ENCODE peak calls at places on chromosome 4, in ten cellular contexts. Q is AG04450, Z is stomach, M is heart left ventricle, L is dorsolateral prefrontal cortex, B is thoracic aorta, N is cardiac muscle cell, S is MM.1S, G is IMR-90, C is Peyer's patch. H is an unnamed sample.

GRCh38 chr4:156751486-156751885 is 220.1 kb downstream of the PDGFC start:
- DNase-seq in Z (no peak), S (peak; percentile 27), L (no peak), C (no peak), N (no peak), Q (no peak), M (no peak), B (no peak), G (peak; percentile 42), H (no peak)

GRCh38 chr4:106775636-106776035 is 260.5 kb downstream of the DKK2 start:
- DNase-seq in L (no peak), C (no peak), G (no peak), M (no peak), Q (no peak), B (no peak), S (peak; percentile 20), Z (no peak), N (no peak), H (no peak)

GRCh38 chr4:146029939-146030710 is 91.5 kb upstream of the ZNF827 start:
- DNase-seq in S (no peak), B (no peak), L (no peak), N (no peak), G (no peak), M (no peak), Z (peak; percentile 35), Q (no peak), C (peak; percentile 77), H (no peak)

GRCh38 chr4:123116412-123116811 is 194.0 kb upstream of the NUDT6 start:
- DNase-seq in L (no peak), B (no peak), G (peak; percentile 47), N (no peak), Q (no peak), S (no peak), M (no peak), C (no peak), Z (no peak), H (no peak)

GRCh38 chr4:140935259-140935658 is 179.1 kb upstream of the TBC1D9 start:
- DNase-seq in C (no peak), S (no peak), B (peak; percentile 41), G (no peak), Z (no peak), L (no peak), N (peak; percentile 49), Q (no peak), M (peak; percentile 48), H (no peak)

GRCh38 chr4:5924466-5925125 is 31.7 kb upstream of the CRMP1 start:
- DNase-seq in M (no peak), L (no peak), S (no peak), N (no peak), Q (no peak), G (no peak), Z (no peak), C (no peak), B (no peak), H (no peak)

GRCh38 chr4:145887241-145887964 is 51.2 kb downstream of the ZNF827 start:
- DNase-seq in G (peak; percentile 75), M (no peak), Q (peak; percentile 49), Z (no peak), N (no peak), B (no peak), L (no peak), S (no peak), C (no peak), H (no peak)

GRCh38 chr4:77349796-77350195 is 192.8 kb downstream of the CCNG2 start:
- DNase-seq in S (no peak), L (no peak), M (no peak), G (no peak), Z (no peak), N (no peak), B (no peak), Q (no peak), C (no peak), H (no peak)

DNA sequence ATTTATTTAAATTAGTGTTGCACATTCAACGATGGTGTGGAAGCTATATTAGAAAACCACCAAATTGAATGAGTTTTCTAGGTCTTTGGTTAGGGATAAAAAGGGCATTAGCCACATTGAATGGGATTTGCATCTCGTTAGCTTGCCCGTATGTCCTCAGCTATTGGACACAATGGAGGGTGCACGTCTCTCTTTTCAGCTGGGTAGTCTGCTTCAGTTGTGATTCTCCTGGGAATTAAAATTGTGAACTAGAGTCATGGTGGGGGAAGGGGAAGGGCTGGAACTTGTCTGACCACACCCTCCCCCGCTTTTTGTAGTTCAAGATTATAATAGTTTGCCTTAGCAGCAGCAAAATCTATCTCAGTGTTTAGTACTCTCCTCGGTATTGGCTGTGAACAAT is 23.3 kb downstream of the TRIM2 start:
- DNase-seq in S (no peak), Z (no peak), G (no peak), N (no peak), Q (no peak), M (no peak), B (no peak), C (no peak), L (no peak), H (no peak)
- H3K27me3 ChIP-seq in S (no peaks in the 10 kb centered on the region), Z (no peaks in the 10 kb centered on the region), G (no peaks in the 10 kb centered on the region), N (no peaks in the 10 kb centered on the region), Q (no peaks in the 10 kb centered on the region), M (no peaks in the 10 kb centered on the region), B (no peaks in the 10 kb centered on the region), C (no peaks in the 10 kb centered on the region), L (no peaks in the 10 kb centered on the region), H (no peaks in the 10 kb centered on the region)

DNA sequence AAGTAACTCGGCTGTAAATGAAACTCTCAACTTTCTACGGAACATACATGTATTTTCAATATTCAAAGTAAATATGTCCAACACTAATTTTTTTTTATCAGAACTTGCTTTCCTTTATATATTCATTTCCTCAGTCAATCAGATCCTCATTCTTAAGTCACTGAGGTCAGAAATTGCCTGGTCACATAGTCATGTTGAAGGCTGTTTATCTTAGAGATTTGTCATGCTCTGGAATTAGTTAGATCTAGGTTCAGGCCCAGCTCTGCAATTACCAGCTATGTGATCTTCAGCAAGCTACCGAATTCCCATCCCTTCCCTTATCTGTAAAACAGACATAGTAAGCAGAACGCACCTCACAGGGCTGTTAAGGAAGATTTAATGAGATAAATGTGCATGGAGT is 228.8 kb downstream of the SPCS3 start:
- DNase-seq in B (no peak), C (no peak), M (no peak), Z (no peak), N (no peak), L (no peak), G (peak; percentile 90), Q (no peak), S (no peak), H (no peak)
- TF ChIP-seq CTCF in B (no peak), C (no peak), M (no peak), Z (no peak), N (no peak), L (no peak), G (no peak), Q (no peak), S (no peak), H (no peak)

DNA sequence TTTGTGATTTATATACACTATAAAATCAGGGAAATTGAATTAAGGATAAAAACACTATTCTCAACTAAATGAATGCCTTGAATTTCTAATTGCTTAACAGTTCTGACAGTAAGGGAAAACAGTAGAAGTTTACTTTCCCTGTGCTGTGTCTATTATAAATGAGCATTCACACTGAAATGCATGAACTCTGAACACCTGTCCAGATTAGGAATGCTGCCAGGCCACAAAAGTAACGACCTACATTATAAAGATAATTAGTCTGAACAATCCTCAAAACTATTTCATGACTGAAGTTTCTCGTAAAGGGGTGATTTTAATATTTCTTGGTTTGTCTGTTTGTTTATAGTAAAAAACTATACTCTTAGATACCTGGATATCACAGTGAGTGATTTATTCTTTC is 2.0 kb downstream of the NDST3 start:
- DNase-seq in B (no peak), L (no peak), N (no peak), M (no peak), Q (no peak), C (no peak), G (no peak), Z (no peak), S (no peak), H (no peak)
- H3K27me3 ChIP-seq in B (no peaks in the 10 kb centered on the region), L (no peaks in the 10 kb centered on the region), N (peaks cover 16% of the 10 kb centered on the region), M (peaks cover 4% of the 10 kb centered on the region), Q (peaks cover 5% of the 10 kb centered on the region), C (no peaks in the 10 kb centered on the region), G (no peaks in the 10 kb centered on the region), Z (peaks cover 12% of the 10 kb centered on the region), S (no peaks in the 10 kb centered on the region), H (no peaks in the 10 kb centered on the region)

GRCh38 chr4:147594107-147594506 is 23.1 kb upstream of the TMEM184C start:
- DNase-seq in G (no peak), M (no peak), B (no peak), Z (no peak), L (no peak), Q (no peak), S (no peak), N (no peak), C (no peak), H (no peak)

GRCh38 chr4:147589586-147589985 is 27.6 kb upstream of the TMEM184C start:
- DNase-seq in B (no peak), S (no peak), M (no peak), Q (no peak), G (no peak), L (no peak), C (no peak), N (no peak), Z (no peak), H (no peak)

GRCh38 chr4:147591048-147591577 is 26.1 kb upstream of the TMEM184C start:
- DNase-seq in S (no peak), N (no peak), G (peak; percentile 58), Z (no peak), Q (no peak), B (no peak), L (no peak), M (no peak), C (no peak), H (no peak)

GRCh38 chr4:147587061-147587460 is 30.1 kb upstream of the TMEM184C start:
- DNase-seq in N (no peak), M (no peak), B (no peak), Q (no peak), C (no peak), L (no peak), G (no peak), S (no peak), Z (no peak), H (no peak)

GRCh38 chr4:147590249-147590920 is 26.8 kb upstream of the TMEM184C start:
- DNase-seq in B (peak; percentile 21), L (peak; percentile 67), G (peak; percentile 79), S (peak; percentile 48), M (peak; percentile 51), Q (peak; percentile 59), C (peak; percentile 66), N (peak; percentile 75), Z (peak; percentile 55), H (peak; percentile 54)
- TF ChIP-seq CTCF in B (peak; percentile 75), L (peak; percentile 92), G (peak; percentile 90), S (peak; percentile 73), M (peak; percentile 72), Q (peak; percentile 85), C (peak; percentile 56), N (peak; percentile 71), Z (no peak), H (peak; percentile 37)

GRCh38 chr4:4855293-4856070 is 4.0 kb upstream of the MSX1 start:
- DNase-seq in Z (no peak), N (no peak), S (no peak), B (no peak), L (no peak), M (no peak), G (no peak), C (no peak), Q (no peak), H (no peak)
- H3K27me3 ChIP-seq in Z (peaks cover 96% of the 10 kb centered on the region), N (peaks cover 94% of the 10 kb centered on the region), S (peaks cover 60% of the 10 kb centered on the region), B (peaks cover 21% of the 10 kb centered on the region), L (peaks cover 43% of the 10 kb centered on the region), M (peaks cover 85% of the 10 kb centered on the region), G (peaks cover 41% of the 10 kb centered on the region), C (no peaks in the 10 kb centered on the region), Q (peaks cover 56% of the 10 kb centered on the region), H (peaks cover 10% of the 10 kb centered on the region)

H was measured in lung.